ENCODE peak calls at places on chromosomes 7 and 10, in six cellular contexts. P, K, S, L, M and O are unnamed samples.

GRCh38 chr10:13717936-13718772 is 131.4 kb downstream of the PRPF18 start:
- DNase-seq in L (peak), K (peak), P (no peak), S (no peak), M (no peak), O (peak)

GRCh38 chr10:86287422-86287793 is 79.2 kb downstream of the GRID1 start:
- DNase-seq in M (no peak), L (no peak), P (no peak), K (no peak), S (no peak), O (no peak)

GRCh38 chr7:28228386-28228785 is 47.8 kb upstream of the JAZF1 start:
- DNase-seq in L (no peak), S (no peak), P (no peak), K (no peak), M (no peak), O (no peak)

GRCh38 chr7:80771523-80771922 is 133.1 kb downstream of the CD36 start:
- DNase-seq in P (no peak), L (no peak), M (no peak), S (no peak), K (no peak), O (no peak)

GRCh38 chr7:2170576-2171521 is 61.9 kb downstream of the MAD1L1 start:
- DNase-seq in K (no peak), L (peak), M (no peak), P (no peak), S (no peak), O (no peak)

GRCh38 chr10:92419740-92420553 is 129.0 kb downstream of the MARCHF5 start:
- DNase-seq in K (peak), L (peak), S (no peak), M (no peak), P (no peak), O (no peak)

GRCh38 chr7:604038-604883 is 84.6 kb upstream of the PDGFA start:
- DNase-seq in S (peak), K (no peak), P (peak), M (peak), L (no peak), O (peak)

GRCh38 chr10:51895209-51895608 is 195.8 kb upstream of the CSTF2T start:
- DNase-seq in M (no peak), K (no peak), S (no peak), L (no peak), P (no peak), O (peak)

GRCh38 chr10:14035506-14035905 is 295.2 kb downstream of the FRMD4A start:
- DNase-seq in P (no peak), L (no peak), M (no peak), S (no peak), K (no peak), O (no peak)

GRCh38 chr10:127013251-127013656 is 108.0 kb downstream of the DOCK1 start:
- DNase-seq in K (peak), P (no peak), S (no peak), L (no peak), M (no peak), O (no peak)

GRCh38 chr7:52959336-52959735 is 76.1 kb upstream of the POM121L12 start:
- DNase-seq in P (no peak), K (no peak), L (no peak), M (no peak), S (no peak), O (no peak)

GRCh38 chr7:141785711-141786552 is 4.1 kb upstream of the TAS2R5 start:
- DNase-seq in M (no peak), K (peak), P (peak), S (no peak), L (peak), O (peak)